ENCODE peak calls at places on chromosomes 7 and 10, in nine cellular contexts. F, O, X, D, S, T, G, Q and W are unnamed samples.

GRCh38 chr10:122490786-122491680 is 29.7 kb downstream of the HTRA1 start:
- DNase-seq in O (peak), T (no peak), Q (no peak), D (no peak), F (peak), G (no peak), S (no peak), X (peak), W (no peak)

GRCh38 chr10:80357804-80358125 is 1.2 kb downstream of the DYDC2 start:
- DNase-seq in Q (no peak), T (no peak), D (no peak), G (no peak), F (no peak), X (no peak), O (no peak), S (peak), W (no peak)

GRCh38 chr10:101495324-101495925 is 92.6 kb downstream of the POLL start:
- DNase-seq in D (no peak), S (no peak), F (peak), T (no peak), Q (peak), X (no peak), G (peak), O (no peak), W (no peak)

GRCh38 chr7:68203246-68203645 is 1206.6 kb downstream of the TYW1 start:
- DNase-seq in G (no peak), S (no peak), Q (no peak), O (no peak), D (no peak), X (no peak), F (no peak), T (no peak), W (no peak)

GRCh38 chr7:32536585-32536984 is 41.3 kb downstream of the AVL9 start:
- DNase-seq in F (peak), D (no peak), Q (no peak), G (no peak), O (no peak), S (no peak), X (no peak), T (no peak), W (no peak)

GRCh38 chr7:149036676-149037075 is 8.4 kb upstream of the PDIA4 start:
- DNase-seq in T (no peak), G (no peak), O (no peak), D (no peak), S (no peak), Q (no peak), F (no peak), X (no peak), W (no peak)

GRCh38 chr7:25557379-25557916 is 329.2 kb upstream of the NPVF start:
- DNase-seq in O (no peak), G (no peak), S (no peak), X (no peak), D (no peak), Q (no peak), T (no peak), F (no peak), W (no peak)

GRCh38 chr10:2143213-2143882 is 406.0 kb upstream of the ADARB2 start:
- DNase-seq in X (no peak), D (no peak), G (no peak), S (no peak), O (no peak), T (no peak), F (no peak), Q (no peak), W (no peak)

GRCh38 chr7:150556521-150557138 is 10.6 kb upstream of the GIMAP4 start:
- DNase-seq in D (no peak), O (no peak), G (no peak), Q (no peak), T (no peak), X (no peak), F (no peak), S (no peak), W (no peak)

GRCh38 chr10:32239770-32240169 is 107.2 kb downstream of the EPC1 start:
- DNase-seq in X (no peak), D (no peak), G (no peak), F (peak), T (no peak), Q (no peak), O (no peak), S (no peak), W (no peak)

GRCh38 chr10:17244712-17245365 is 16.8 kb downstream of the VIM start:
- DNase-seq in Q (no peak), D (no peak), T (no peak), S (no peak), F (no peak), G (peak), X (no peak), O (no peak), W (no peak)

DNA sequence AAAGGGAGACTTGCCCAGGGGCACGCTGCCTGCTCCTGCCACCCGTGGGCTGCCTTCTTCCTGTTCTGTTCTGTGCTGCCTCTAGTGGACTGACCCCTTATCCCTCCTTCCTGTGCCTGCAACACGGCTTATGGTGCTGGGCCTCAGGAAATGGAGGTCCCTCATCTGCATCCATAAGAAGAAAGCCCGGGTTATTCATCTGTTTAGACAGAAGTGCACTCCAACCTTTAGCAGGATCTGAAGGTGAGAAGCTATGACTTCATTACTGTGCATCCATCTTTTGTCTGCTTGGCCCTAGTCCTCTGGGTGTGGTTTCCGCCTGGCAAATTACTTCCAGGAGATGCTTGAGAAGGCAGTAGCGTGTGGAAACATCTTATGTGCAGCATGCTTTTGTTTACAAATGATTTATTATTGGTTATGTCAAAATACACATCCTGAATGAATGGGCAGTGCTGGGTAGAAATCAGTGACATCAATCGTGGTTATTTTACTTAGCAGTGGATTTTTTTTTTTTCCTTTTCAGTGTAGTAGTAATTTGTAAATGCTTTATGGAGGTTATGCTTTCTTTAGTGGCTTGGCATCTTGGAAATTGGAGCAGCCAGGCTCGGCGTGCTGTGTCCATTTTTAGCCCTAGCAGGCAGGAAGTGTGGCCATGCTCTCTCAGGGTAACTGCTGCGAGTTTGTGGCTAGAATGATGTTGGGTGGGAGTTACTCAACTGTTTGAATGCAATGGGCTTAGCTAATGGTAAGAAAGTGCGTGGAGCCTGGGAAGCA is 12.7 kb downstream of the PTPRE start:
- DNase-seq in G (no peak), T (no peak), Q (peak), O (no peak), S (no peak), X (no peak), F (peak), D (no peak), W (no peak)
- TF ChIP-seq CTCF in G (no peak), T (no peak), Q (peak), O (no peak), S (no peak), X (peak), F (peak), D (no peak), W (peak)

GRCh38 chr7:37141742-37142141 is 306.9 kb downstream of the ELMO1 start:
- DNase-seq in F (no peak), O (no peak), S (no peak), Q (no peak), X (no peak), G (no peak), T (no peak), D (no peak), W (no peak)
- TF ChIP-seq CTCF in F (no peak), O (peak), S (no peak), Q (no peak), X (no peak), G (no peak), T (no peak), D (no peak), W (no peak)

DNA sequence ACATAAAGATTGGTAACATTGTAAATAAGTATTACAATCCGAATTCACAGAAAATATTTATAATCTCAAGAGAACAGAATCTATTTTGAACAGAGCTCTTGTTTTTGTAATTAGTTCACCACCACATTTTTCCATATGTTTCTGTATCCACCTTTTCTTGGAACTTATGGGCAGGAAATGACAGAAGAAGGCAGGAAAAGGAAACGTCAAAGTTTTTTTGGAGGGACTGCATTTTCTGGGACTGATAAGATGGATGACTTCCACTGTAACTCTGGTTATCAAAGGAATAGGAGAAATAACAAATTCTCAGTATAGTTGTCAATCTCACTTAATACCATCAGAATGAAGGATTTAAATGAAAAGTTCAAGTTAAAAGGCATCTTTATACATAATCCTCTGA is 75.1 kb upstream of the SMNDC1 start:
- DNase-seq in D (no peak), F (peak), S (no peak), G (no peak), O (no peak), Q (no peak), T (no peak), X (no peak), W (no peak)
- TF ChIP-seq CTCF in D (no peak), F (no peak), S (no peak), G (no peak), O (no peak), Q (no peak), T (no peak), X (no peak), W (no peak)

DNA sequence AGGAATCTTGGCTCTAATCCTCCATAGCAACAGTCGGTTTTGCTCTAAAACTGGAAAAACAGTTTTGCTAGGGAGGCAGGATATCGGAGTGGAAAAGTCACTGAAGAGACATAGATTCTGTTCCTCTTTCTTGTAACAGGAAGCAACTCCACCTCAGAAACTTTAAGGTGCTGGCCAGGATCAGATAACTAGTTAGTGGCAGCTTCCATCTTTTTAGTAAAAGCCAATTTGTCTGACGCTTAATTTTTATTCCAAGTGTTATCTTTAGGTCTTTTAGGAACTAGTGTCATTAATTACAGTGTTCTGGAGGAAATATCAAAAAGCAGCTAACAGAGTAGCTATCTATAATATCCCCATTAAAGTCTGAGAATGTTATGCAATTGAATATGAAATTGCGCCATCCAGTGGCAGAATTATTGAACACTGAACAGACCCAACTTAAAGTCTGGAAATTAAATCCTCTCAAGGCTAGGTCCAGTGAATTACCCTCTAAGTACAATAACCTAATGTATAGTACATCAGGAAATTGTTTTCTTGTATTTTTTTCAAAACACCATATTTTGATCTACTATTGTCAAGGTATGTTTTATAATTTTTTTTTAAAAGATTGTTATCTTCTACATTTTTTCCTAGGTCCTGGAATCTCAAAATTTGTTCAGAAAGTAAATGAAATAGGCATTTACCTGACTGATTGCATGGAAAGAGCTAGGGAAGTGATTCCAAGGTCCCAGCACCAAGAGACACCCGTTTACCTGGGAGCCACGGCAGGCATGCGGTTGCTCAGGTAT is 65.9 kb upstream of the CC2D2B start:
- DNase-seq in Q (peak), F (peak), G (peak), S (peak), O (peak), T (no peak), X (peak), D (no peak), W (peak)
- TF ChIP-seq CTCF in Q (peak), F (peak), G (peak), S (peak), O (peak), T (no peak), X (peak), D (peak), W (peak)

DNA sequence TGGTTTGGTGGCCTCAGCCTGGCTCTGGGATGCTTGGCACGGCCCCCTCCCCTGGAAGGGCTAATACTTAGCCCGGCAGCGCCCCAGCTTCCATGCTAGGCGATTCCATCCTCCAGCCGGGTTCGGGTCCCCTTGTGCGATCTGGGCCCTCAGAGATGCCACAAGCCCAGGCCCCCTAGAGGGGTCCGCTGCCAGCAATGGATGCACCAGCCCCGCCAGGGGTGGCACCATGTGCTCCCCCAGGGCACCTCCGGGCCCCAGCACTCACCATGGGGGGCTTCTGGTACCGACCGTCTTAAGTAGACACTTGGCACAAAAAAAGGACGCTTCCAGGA is 125.7 kb upstream of the KCTD7 start:
- DNase-seq in T (no peak), O (peak), Q (no peak), F (no peak), G (no peak), X (no peak), S (no peak), D (no peak), W (no peak)
- TF ChIP-seq CTCF in T (no peak), O (no peak), Q (no peak), F (no peak), G (no peak), X (no peak), S (no peak), D (no peak), W (no peak)